ENCODE peak calls at places on chromosomes 6 and 20, in seven cellular contexts. O is endodermal cell; B is heart left ventricle; G is activated effector memory CD4-positive, alpha-beta T cell treated with Interleukin-2 at 50 U/mL for 16 hours; Z is HepG2; Y is activated CD4-positive, CD25-positive, alpha-beta regulatory T cell; X is fibroblast of pulmonary artery. R is an unnamed sample.

GRCh38 chr6:122372647-122373046 is 26.8 kb upstream of the HSF2 start:
- DNase-seq in O (no peak), B (no peak), G (no peak), Z (no peak), Y (no peak), X (peak; percentile 16), R (no peak)

GRCh38 chr6:27237089-27237723 is 10.3 kb upstream of the PRSS16 start:
- DNase-seq in O (peak; percentile 87), B (no peak), G (no peak), Z (peak; percentile 27), Y (no peak), X (peak; percentile 44), R (no peak)

GRCh38 chr6:7146079-7146828 is 38.5 kb downstream of the RREB1 start:
- DNase-seq in O (peak; percentile 62), B (peak; percentile 44), G (no peak), Z (peak; percentile 84), Y (no peak), X (peak; percentile 61), R (peak; percentile 83)

GRCh38 chr6:164520916-164521315 is 788.5 kb downstream of the C6orf118 start:
- DNase-seq in O (no peak), B (no peak), G (no peak), Z (no peak), Y (no peak), X (no peak), R (no peak)

GRCh38 chr6:166307981-166308768 is at the start of gene PRR18:
- DNase-seq in O (peak; percentile 77), B (no peak), G (no peak), Z (no peak), Y (no peak), X (no peak), R (peak; percentile 58)

GRCh38 chr20:58021481-58021880 is 207.0 kb downstream of the ANKRD60 start:
- DNase-seq in O (peak; percentile 79), B (peak; percentile 71), G (no peak), Z (no peak), Y (no peak), X (no peak), R (peak; percentile 59)

GRCh38 chr20:55616367-55616766 is 389.0 kb downstream of the CBLN4 start:
- DNase-seq in O (no peak), B (no peak), G (no peak), Z (no peak), Y (no peak), X (no peak), R (no peak)

GRCh38 chr20:35311409-35311808 is 19.2 kb upstream of the FAM83C start:
- DNase-seq in O (no peak), B (no peak), G (no peak), Z (no peak), Y (no peak), X (no peak), R (no peak)

GRCh38 chr6:80094017-80094416 is 12.5 kb upstream of the BCKDHB start:
- DNase-seq in O (no peak), B (no peak), G (no peak), Z (no peak), Y (no peak), X (peak; percentile 46), R (no peak)

GRCh38 chr20:41050361-41051019 is 21.9 kb downstream of the TOP1 start:
- DNase-seq in O (no peak), B (no peak), G (no peak), Z (no peak), Y (no peak), X (peak; percentile 68), R (no peak)

GRCh38 chr6:109456710-109457595 is 1.4 kb upstream of the MICAL1 start:
- DNase-seq in O (no peak), B (peak; percentile 44), G (no peak), Z (no peak), Y (no peak), X (peak; percentile 68), R (peak; percentile 51)

GRCh38 chr6:42726485-42727083 is 4.2 kb upstream of the PRPH2 start:
- DNase-seq in O (peak; percentile 77), B (peak; percentile 80), G (peak; percentile 50), Z (peak; percentile 84), Y (peak; percentile 48), X (peak; percentile 93), R (peak; percentile 74)

GRCh38 chr6:81451787-81452186 is 300.7 kb downstream of the TENT5A start:
- DNase-seq in O (peak; percentile 38), B (no peak), G (no peak), Z (peak; percentile 69), Y (no peak), X (peak; percentile 93), R (peak; percentile 59)

GRCh38 chr6:38192486-38192885 is 373.0 kb downstream of the ZFAND3 start:
- DNase-seq in O (peak; percentile 50), B (no peak), G (no peak), Z (no peak), Y (no peak), X (no peak), R (no peak)

GRCh38 chr20:50521221-50521642 is 11.0 kb downstream of the PTPN1 start:
- DNase-seq in O (no peak), B (no peak), G (no peak), Z (no peak), Y (no peak), X (no peak), R (no peak)

GRCh38 chr6:130337534-130337933 is 28.3 kb upstream of the TMEM200A start:
- DNase-seq in O (no peak), B (no peak), G (no peak), Z (peak; percentile 12), Y (no peak), X (no peak), R (no peak)

GRCh38 chr6:168299541-168300511 is 19.8 kb downstream of the DACT2 start:
- DNase-seq in O (no peak), B (peak; percentile 4), G (no peak), Z (no peak), Y (no peak), X (no peak), R (peak; percentile 56)

R was measured in islet precursor cell.